ENCODE peak calls at places on chromosomes 7 and 10, in four cellular contexts. H is HEK293T, B is WTC11, K is K562. J is an unnamed sample.

GRCh38 chr10:59007307-59008025 is 169.0 kb upstream of the PHYHIPL start:
- DNase-seq in H (no peak), B (no peak), K (no peak), J (peak)

GRCh38 chr7:50324113-50324512 is 19.6 kb downstream of the IKZF1 start:
- DNase-seq in H (no peak), B (no peak), K (no peak), J (no peak)

GRCh38 chr10:6759961-6760360 is 179.9 kb upstream of the PRKCQ start:
- DNase-seq in H (no peak), B (no peak), K (no peak), J (no peak)

GRCh38 chr7:138913783-138914182 is 67.4 kb downstream of the KIAA1549 start:
- DNase-seq in H (no peak), B (no peak), K (no peak), J (no peak)

GRCh38 chr7:131355917-131356777 is 28.5 kb downstream of the MKLN1 start:
- DNase-seq in H (no peak), B (no peak), K (no peak), J (no peak)

GRCh38 chr10:84531396-84531795 is 203.0 kb downstream of the CCSER2 start:
- DNase-seq in H (no peak), B (no peak), K (no peak), J (no peak)

GRCh38 chr7:104371216-104371796 is 42.9 kb downstream of the LHFPL3 start:
- DNase-seq in H (no peak), B (no peak), K (no peak), J (no peak)

GRCh38 chr7:537911-538634 is 18.4 kb upstream of the PDGFA start:
- DNase-seq in H (no peak), B (no peak), K (peak), J (peak)

GRCh38 chr7:69114374-69114773 is 483.9 kb upstream of the AUTS2 start:
- DNase-seq in H (no peak), B (no peak), K (no peak), J (no peak)

GRCh38 chr10:70584941-70585544 is 17.5 kb downstream of the PRF1 start:
- DNase-seq in H (peak), B (peak), K (peak), J (peak)

GRCh38 chr7:94803821-94804220 is 103.6 kb upstream of the PPP1R9A start:
- DNase-seq in H (no peak), B (no peak), K (no peak), J (no peak)

GRCh38 chr7:86226191-86226590 is 417.5 kb upstream of the GRM3 start:
- DNase-seq in H (no peak), B (no peak), K (no peak), J (no peak)

GRCh38 chr7:116952640-116953371 is 495 bp upstream of the ST7 start:
- DNase-seq in H (peak), B (peak), K (no peak), J (peak)

GRCh38 chr7:109844362-109844761 is 1246.6 kb upstream of the LRRN3 start:
- DNase-seq in H (no peak), B (no peak), K (no peak), J (peak)

GRCh38 chr7:42262907-42263466 is 26.0 kb upstream of the GLI3 start:
- DNase-seq in H (no peak), B (no peak), K (no peak), J (no peak)

GRCh38 chr7:73342645-73343044 is 14.7 kb downstream of the FKBP6 start:
- DNase-seq in H (peak), B (no peak), K (no peak), J (peak)

GRCh38 chr7:69743436-69743835 is 145.2 kb downstream of the AUTS2 start:
- DNase-seq in H (no peak), B (no peak), K (no peak), J (no peak)

GRCh38 chr7:1548438-1548831 is 7.6 kb downstream of the TMEM184A start:
- DNase-seq in H (no peak), B (no peak), K (peak), J (no peak)

GRCh38 chr7:132778761-132779160 is 202.5 kb upstream of the PLXNA4 start:
- DNase-seq in H (no peak), B (no peak), K (no peak), J (no peak)

GRCh38 chr10:77592946-77593636 is 44.5 kb downstream of the KCNMA1 start:
- DNase-seq in H (no peak), B (no peak), K (no peak), J (no peak)

GRCh38 chr10:43196981-43197833 is 59.0 kb downstream of the CSGALNACT2 start:
- DNase-seq in H (no peak), B (no peak), K (no peak), J (no peak)

GRCh38 chr10:75408911-75409885 is 7.6 kb upstream of the ZNF503 start:
- DNase-seq in H (peak), B (peak), K (peak), J (no peak)

GRCh38 chr7:46186131-46186530 is 265.1 kb upstream of the IGFBP3 start:
- DNase-seq in H (no peak), B (no peak), K (no peak), J (no peak)

GRCh38 chr10:59807629-59808620 is 54.7 kb upstream of the MRLN start:
- DNase-seq in H (no peak), B (no peak), K (no peak), J (no peak)

GRCh38 chr7:30301751-30302150 is 17.4 kb downstream of the ZNRF2 start:
- DNase-seq in H (no peak), B (peak), K (no peak), J (no peak)

GRCh38 chr7:66206116-66206908 is 1.2 kb downstream of the TPST1 start:
- DNase-seq in H (no peak), B (no peak), K (no peak), J (no peak)

GRCh38 chr10:126669188-126669587 is 1.3 kb downstream of the C10orf90 start:
- DNase-seq in H (no peak), B (no peak), K (no peak), J (no peak)

GRCh38 chr7:102434039-102434481 is 685 bp downstream of the ORAI2 start:
- DNase-seq in H (no peak), B (no peak), K (peak), J (no peak)

GRCh38 chr7:11128500-11128899 is 154.8 kb downstream of the PHF14 start:
- DNase-seq in H (no peak), B (peak), K (no peak), J (no peak)

GRCh38 chr7:151795168-151795754 is 81.7 kb downstream of the PRKAG2 start:
- DNase-seq in H (no peak), B (peak), K (no peak), J (no peak)

GRCh38 chr10:131750171-131750895 is 150.5 kb upstream of the PPP2R2D start:
- DNase-seq in H (no peak), B (no peak), K (no peak), J (no peak)

GRCh38 chr10:10564081-10564480 is 453.6 kb upstream of the CELF2 start:
- DNase-seq in H (no peak), B (no peak), K (no peak), J (no peak)

GRCh38 chr7:114214454-114214853 is 200.2 kb upstream of the FOXP2 start:
- DNase-seq in H (no peak), B (no peak), K (no peak), J (no peak)

GRCh38 chr7:114212753-114213439 is 201.7 kb upstream of the FOXP2 start:
- DNase-seq in H (no peak), B (no peak), K (no peak), J (no peak)

GRCh38 chr7:114206688-114207087 is 207.9 kb upstream of the FOXP2 start:
- DNase-seq in H (no peak), B (no peak), K (no peak), J (no peak)

DNA sequence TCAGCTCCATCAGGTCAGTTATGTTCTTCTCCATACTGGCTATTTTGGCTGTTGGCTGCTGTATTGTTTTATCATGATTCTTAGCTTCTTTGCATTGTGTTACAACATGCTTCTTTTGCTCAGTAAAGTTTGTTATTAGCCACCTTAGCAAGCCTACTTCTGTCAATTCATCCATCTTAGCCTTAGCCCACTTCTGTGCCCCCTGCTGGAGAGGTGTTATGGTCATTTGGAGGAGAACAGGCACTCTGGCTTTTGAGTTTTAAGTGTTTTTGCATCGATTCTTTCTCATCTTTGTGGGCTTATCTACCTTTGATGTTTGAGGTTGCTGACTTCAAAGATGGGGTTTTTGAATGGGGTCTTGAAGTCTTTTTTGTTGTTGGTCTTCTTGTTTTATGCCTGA is 204.6 kb upstream of the FOXP2 start:
- DNase-seq in H (no peak), B (no peak), K (no peak), J (no peak)
- TF ChIP-seq ELF4 in H (no peak), B (no peak), K (no peak), J (no peak)

GRCh38 chr10:90133606-90134005 is 432.2 kb downstream of the KIF20B start:
- DNase-seq in H (no peak), B (no peak), K (no peak), J (no peak)
- TF ChIP-seq ELF4 in H (no peak), B (no peak), K (no peak), J (no peak)

GRCh38 chr10:18117272-18117671 is 23.0 kb upstream of the CACNB2 start:
- DNase-seq in H (no peak), B (no peak), K (no peak), J (no peak)

GRCh38 chr10:18109471-18109870 is 30.8 kb upstream of the CACNB2 start:
- DNase-seq in H (no peak), B (no peak), K (no peak), J (no peak)

GRCh38 chr10:18113881-18114280 is 26.3 kb upstream of the CACNB2 start:
- DNase-seq in H (no peak), B (no peak), K (no peak), J (no peak)
- TF ChIP-seq ELF4 in H (no peak), B (no peak), K (no peak), J (no peak)

GRCh38 chr10:113093188-113094113 is 143.4 kb downstream of the TCF7L2 start:
- DNase-seq in H (no peak), B (no peak), K (no peak), J (peak)
- TF ChIP-seq ELF4 in H (no peak), B (no peak), K (no peak), J (no peak)

GRCh38 chr10:88991900-88992237 is 1.3 kb downstream of the FAS start:
- DNase-seq in H (no peak), B (no peak), K (no peak), J (no peak)
- TF ChIP-seq ELF4 in H (no peak), B (no peak), K (no peak), J (no peak)

GRCh38 chr10:351770-352318 is 216.6 kb downstream of the ZMYND11 start:
- DNase-seq in H (no peak), B (no peak), K (no peak), J (no peak)
- TF ChIP-seq ELF4 in H (no peak), B (no peak), K (no peak), J (no peak)

GRCh38 chr10:19888061-19888660 is 71.9 kb downstream of the PLXDC2 start:
- DNase-seq in H (no peak), B (no peak), K (no peak), J (no peak)

GRCh38 chr10:19892677-19893076 is 76.4 kb downstream of the PLXDC2 start:
- DNase-seq in H (no peak), B (no peak), K (no peak), J (no peak)

GRCh38 chr10:19891429-19891828 is 75.2 kb downstream of the PLXDC2 start:
- DNase-seq in H (no peak), B (no peak), K (no peak), J (no peak)

GRCh38 chr10:19889279-19889678 is 73.0 kb downstream of the PLXDC2 start:
- DNase-seq in H (no peak), B (no peak), K (no peak), J (no peak)
- TF ChIP-seq ELF4 in H (no peak), B (no peak), K (no peak), J (no peak)

GRCh38 chr7:98281757-98282652 is 519 bp downstream of the BRI3 start:
- DNase-seq in H (no peak), B (no peak), K (peak), J (no peak)

GRCh38 chr7:98280791-98281756 is at the start of gene BRI3:
- DNase-seq in H (peak), B (peak), K (peak), J (peak)

GRCh38 chr7:98283127-98283886 is 1.8 kb downstream of the BRI3 start:
- DNase-seq in H (no peak), B (no peak), K (no peak), J (no peak)

GRCh38 chr7:98283887-98284222 is 2.4 kb downstream of the BRI3 start:
- DNase-seq in H (no peak), B (no peak), K (no peak), J (no peak)

DNA sequence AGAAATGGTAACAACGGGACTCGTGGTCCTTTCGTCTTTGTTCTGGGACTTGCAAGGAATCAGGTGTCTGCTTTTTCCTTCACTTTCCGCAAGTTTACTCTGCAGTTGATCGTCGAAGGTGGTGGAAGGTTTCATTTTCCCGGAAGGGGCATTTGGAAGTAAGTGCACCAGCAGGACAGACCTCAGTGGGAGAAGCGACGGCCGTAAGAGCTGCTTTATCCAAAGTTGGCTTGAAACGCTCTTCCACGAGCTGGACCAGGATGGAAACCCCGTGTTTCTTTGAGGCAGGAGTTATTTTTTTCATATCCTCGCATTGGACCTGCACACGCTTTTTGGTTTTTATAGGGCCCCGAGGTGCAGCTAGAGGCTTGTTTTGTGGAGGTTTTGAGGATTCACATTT is 1.2 kb downstream of the BRI3 start:
- DNase-seq in H (no peak), B (no peak), K (no peak), J (no peak)
- TF ChIP-seq ELF4 in H (no peak), B (no peak), K (no peak), J (no peak)

GRCh38 chr7:18497082-18497481 is 1.5 kb downstream of the HDAC9 start:
- DNase-seq in H (no peak), B (no peak), K (no peak), J (no peak)

GRCh38 chr7:18497800-18498199 is 2.3 kb downstream of the HDAC9 start:
- DNase-seq in H (no peak), B (no peak), K (no peak), J (no peak)

GRCh38 chr7:18496336-18496700 is 769 bp downstream of the HDAC9 start:
- DNase-seq in H (no peak), B (no peak), K (no peak), J (no peak)

GRCh38 chr7:18494821-18495408 is 634 bp upstream of the HDAC9 start:
- DNase-seq in H (no peak), B (no peak), K (no peak), J (no peak)

GRCh38 chr7:18495412-18496335 is at the start of gene HDAC9:
- DNase-seq in H (peak), B (peak), K (no peak), J (no peak)
- TF ChIP-seq ELF4 in H (no peak), B (no peak), K (no peak), J (no peak)